ENCODE peak calls at places on chromosomes 1 and 21, in seven cellular contexts. P is heart left ventricle, T is body of pancreas, V is spleen, S is suprapubic skin, U is upper lobe of left lung, Y is uterus. I is an unnamed sample.

GRCh38 chr21:33734818-33735217 is 92.5 kb downstream of the ITSN1 start:
- DNase-seq in U (no peak), T (no peak), S (no peak), P (no peak), V (no peak), Y (no peak), I (no peak)

GRCh38 chr1:74729741-74730478 is 2.9 kb downstream of the CRYZ start:
- DNase-seq in S (no peak), V (no peak), U (no peak), Y (no peak), P (no peak), T (no peak), I (no peak)

GRCh38 chr21:32062591-32063227 is 189.9 kb downstream of the HUNK start:
- DNase-seq in T (no peak), P (no peak), S (no peak), U (no peak), Y (no peak), V (no peak), I (no peak)

GRCh38 chr1:39086386-39087108 is 60.4 kb downstream of the NDUFS5 start:
- DNase-seq in V (no peak), U (no peak), S (no peak), P (no peak), T (no peak), Y (peak; percentile 34), I (no peak)

GRCh38 chr1:88210088-88210825 is 473.8 kb upstream of the PKN2 start:
- DNase-seq in Y (no peak), S (no peak), P (no peak), U (no peak), V (no peak), T (no peak), I (no peak)

GRCh38 chr1:165562576-165562975 is 18.8 kb downstream of the LRRC52 start:
- DNase-seq in P (no peak), S (no peak), T (no peak), V (no peak), U (no peak), Y (no peak), I (no peak)

GRCh38 chr1:24984800-24985552 is 54.9 kb upstream of the RUNX3 start:
- DNase-seq in T (no peak), Y (no peak), V (peak; percentile 74), S (no peak), U (no peak), P (no peak), I (no peak)

GRCh38 chr1:26278835-26279597 is 870 bp upstream of the SH3BGRL3 start:
- DNase-seq in U (peak; percentile 66), P (no peak), V (no peak), T (peak; percentile 77), S (peak; percentile 83), Y (no peak), I (peak; percentile 36)

GRCh38 chr1:68384321-68384813 is 65.4 kb downstream of the RPE65 start:
- DNase-seq in T (peak; percentile 54), U (no peak), P (no peak), S (no peak), V (no peak), Y (no peak), I (no peak)

GRCh38 chr1:248863011-248863881 is 4.4 kb upstream of the ZNF692 start:
- DNase-seq in Y (peak; percentile 85), T (peak; percentile 90), P (peak; percentile 89), U (peak; percentile 94), S (peak; percentile 94), V (peak; percentile 97), I (peak; percentile 89)

GRCh38 chr1:2590233-2591141 is 3.9 kb downstream of the PRXL2B start:
- DNase-seq in T (no peak), P (no peak), S (peak; percentile 53), U (no peak), Y (no peak), V (peak; percentile 75), I (no peak)

GRCh38 chr1:110511436-110511835 is 7.5 kb downstream of the KCNA10 start:
- DNase-seq in U (no peak), V (no peak), P (no peak), Y (no peak), T (no peak), S (no peak), I (no peak)

GRCh38 chr1:56526571-56527174 is 52.7 kb downstream of the PLPP3 start:
- DNase-seq in Y (no peak), V (no peak), P (no peak), U (no peak), S (no peak), T (no peak), I (no peak)

GRCh38 chr1:3356827-3357457 is 97.5 kb upstream of the ARHGEF16 start:
- DNase-seq in S (no peak), T (no peak), V (no peak), Y (no peak), P (no peak), U (no peak), I (no peak)

GRCh38 chr1:107183011-107183410 is 42.2 kb downstream of the NTNG1 start:
- DNase-seq in V (no peak), P (no peak), S (no peak), T (no peak), Y (no peak), U (no peak), I (no peak)

GRCh38 chr1:53066941-53067738 is 5.1 kb downstream of the PODN start:
- DNase-seq in T (no peak), V (no peak), Y (peak; percentile 25), P (no peak), S (no peak), U (no peak), I (no peak)

GRCh38 chr21:31872452-31873274 is at the start of gene HUNK:
- DNase-seq in T (peak; percentile 75), V (peak; percentile 71), P (peak; percentile 24), S (peak; percentile 73), U (peak; percentile 44), Y (peak; percentile 34), I (no peak)

GRCh38 chr1:150567717-150568561 is 11.5 kb downstream of the MCL1 start:
- DNase-seq in U (peak; percentile 95), V (peak; percentile 88), P (peak; percentile 73), T (peak; percentile 98), S (peak; percentile 94), Y (peak; percentile 88), I (peak; percentile 89)
- H3K4me1 ChIP-seq in U (peaks cover 98% of the 10 kb centered on the region), V (peaks cover 99% of the 10 kb centered on the region), P (peaks cover 73% of the 10 kb centered on the region), T (peaks cover 95% of the 10 kb centered on the region), S (peaks cover 99% of the 10 kb centered on the region), Y (peaks cover 38% of the 10 kb centered on the region), I (peaks cover 5% of the 10 kb centered on the region)

GRCh38 chr1:99728494-99729235 is 37.8 kb downstream of the FRRS1 start:
- DNase-seq in Y (no peak), P (peak; percentile 33), S (no peak), T (no peak), V (no peak), U (no peak), I (no peak)
- TF ChIP-seq CTCF in Y (no peak), P (peak; percentile 29), S (peak; percentile 35), T (peak; percentile 29), V (no peak), U (no peak), I (no peak)

GRCh38 chr1:206635080-206635982 is at the start of gene DYRK3:
- DNase-seq in V (peak; percentile 97), T (peak; percentile 96), Y (peak; percentile 97), S (peak; percentile 97), P (peak; percentile 97), U (peak; percentile 98), I (peak; percentile 84)
- TF ChIP-seq POLR2A in V (peak; percentile 56), T (peak; percentile 86), Y (peak; percentile 99), S (peak; percentile 89), P (peak; percentile 41), U (peak; percentile 78), I (peak; percentile 93)

GRCh38 chr1:218536311-218536710 is 191.2 kb downstream of the TGFB2 start:
- DNase-seq in S (no peak), T (no peak), Y (no peak), P (no peak), V (no peak), U (no peak), I (no peak)
- H3K4me1 ChIP-seq in S (no peaks in the 10 kb centered on the region), T (no peaks in the 10 kb centered on the region), Y (no peaks in the 10 kb centered on the region), P (no peaks in the 10 kb centered on the region), V (no peaks in the 10 kb centered on the region), U (no peaks in the 10 kb centered on the region), I (no peaks in the 10 kb centered on the region)

GRCh38 chr1:232643227-232643626 is 13.3 kb upstream of the SIPA1L2 start:
- DNase-seq in V (no peak), U (no peak), S (no peak), T (no peak), P (no peak), Y (no peak), I (no peak)
- TF ChIP-seq CTCF in V (no peak), U (no peak), S (no peak), T (no peak), P (no peak), Y (no peak), I (no peak)

DNA sequence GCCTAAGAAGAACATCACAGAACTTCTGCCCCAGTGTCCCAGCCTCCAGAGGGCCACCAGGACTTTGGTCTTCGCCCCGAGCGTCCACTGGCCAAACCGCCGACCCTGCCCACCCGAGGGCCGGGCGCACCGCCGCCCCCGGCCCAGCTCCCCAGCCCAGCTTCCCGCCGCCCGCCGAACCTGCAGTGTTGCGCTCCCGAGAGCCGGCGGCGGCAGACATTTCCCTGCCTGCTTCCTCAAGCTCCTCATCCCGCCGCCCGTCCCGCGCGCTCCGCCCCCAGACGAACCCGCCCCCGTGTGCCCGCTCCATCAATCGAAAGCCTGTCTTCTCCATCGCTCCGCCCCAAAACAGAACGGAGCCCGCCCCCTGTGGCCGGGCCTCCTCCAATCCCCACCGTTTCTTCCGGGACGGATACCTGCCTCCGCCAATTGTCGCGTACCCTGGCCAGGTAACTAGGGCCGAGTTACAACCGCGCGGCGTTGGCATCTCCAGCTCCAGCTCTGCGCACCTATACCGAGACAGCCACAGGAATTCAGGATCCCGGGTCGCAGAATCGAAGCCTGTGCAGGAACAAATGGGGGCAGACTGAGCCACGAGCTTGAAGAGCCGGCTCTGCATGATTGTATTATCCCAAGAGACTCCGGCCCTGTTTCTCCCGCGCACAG is 15.2 kb downstream of the INPP5B start:
- DNase-seq in U (peak; percentile 96), S (peak; percentile 97), P (peak; percentile 96), V (peak; percentile 98), T (peak; percentile 98), Y (peak; percentile 96), I (peak; percentile 90)
- TF ChIP-seq POLR2A in U (no peak), S (no peak), P (no peak), V (no peak), T (no peak), Y (no peak), I (no peak)

GRCh38 chr1:205961970-205962820 is 18.9 kb upstream of the SLC26A9 start:
- DNase-seq in P (no peak), U (peak; percentile 91), S (no peak), T (peak; percentile 27), V (no peak), Y (no peak), I (no peak)
- H3K4me1 ChIP-seq in P (peaks cover 13% of the 10 kb centered on the region), U (peaks cover 21% of the 10 kb centered on the region), S (peaks cover 13% of the 10 kb centered on the region), T (peaks cover 14% of the 10 kb centered on the region), V (no peaks in the 10 kb centered on the region), Y (no peaks in the 10 kb centered on the region), I (peaks cover 7% of the 10 kb centered on the region)

I was measured in tibial nerve.